ENCODE peak calls at places on chromosomes 7 and 10, in five cellular contexts. M, V, X, N and C are unnamed samples.

GRCh38 chr7:39709768-39710291 is 86.5 kb downstream of the RALA start:
- DNase-seq in M (peak; percentile 21), V (no peak), X (peak; percentile 91), N (peak; percentile 21), C (no peak)

GRCh38 chr7:69723663-69724062 is 125.4 kb downstream of the AUTS2 start:
- DNase-seq in M (no peak), V (no peak), X (no peak), N (no peak), C (no peak)

GRCh38 chr7:74023037-74023436 is 4.9 kb upstream of the ELN start:
- DNase-seq in M (no peak), V (no peak), X (peak; percentile 63), N (peak; percentile 68), C (peak; percentile 99)

GRCh38 chr7:26291699-26292538 is at the start of gene SNX10:
- DNase-seq in M (peak; percentile 69), V (peak; percentile 81), X (no peak), N (peak; percentile 32), C (no peak)

GRCh38 chr7:101673315-101673714 is 44.2 kb upstream of the MYL10 start:
- DNase-seq in M (no peak), V (no peak), X (no peak), N (no peak), C (no peak)

GRCh38 chr10:68924593-68924992 is 23.5 kb downstream of the DDX50 start:
- DNase-seq in M (no peak), V (no peak), X (no peak), N (no peak), C (no peak)

GRCh38 chr7:139731802-139732470 is 45.9 kb downstream of the HIPK2 start:
- DNase-seq in M (peak; percentile 83), V (peak; percentile 92), X (peak; percentile 83), N (peak; percentile 82), C (peak; percentile 96)

GRCh38 chr7:460374-461117 is 59.1 kb downstream of the PDGFA start:
- DNase-seq in M (no peak), V (peak; percentile 64), X (peak; percentile 38), N (no peak), C (no peak)

GRCh38 chr7:141074997-141075396 is 1.1 kb downstream of the TMEM178B start:
- DNase-seq in M (no peak), V (no peak), X (no peak), N (no peak), C (no peak)

GRCh38 chr7:107659666-107660065 is 962 bp upstream of the SLC26A4 start:
- DNase-seq in M (no peak), V (no peak), X (peak; percentile 87), N (no peak), C (no peak)

GRCh38 chr7:101705327-101705726 is 76.2 kb upstream of the MYL10 start:
- DNase-seq in M (no peak), V (no peak), X (peak; percentile 10), N (no peak), C (no peak)

GRCh38 chr10:104488046-104488832 is 134.6 kb downstream of the CFAP58 start:
- DNase-seq in M (no peak), V (no peak), X (no peak), N (no peak), C (no peak)

GRCh38 chr7:27154901-27155815 is 1.3 kb downstream of the HOXA7 start:
- DNase-seq in M (no peak), V (peak; percentile 63), X (no peak), N (no peak), C (no peak)

GRCh38 chr10:44071479-44071878 is 313.4 kb downstream of the CXCL12 start:
- DNase-seq in M (no peak), V (no peak), X (peak; percentile 90), N (no peak), C (no peak)

GRCh38 chr10:69215405-69216176 is 4.5 kb upstream of the HKDC1 start:
- DNase-seq in M (no peak), V (no peak), X (no peak), N (no peak), C (no peak)

GRCh38 chr7:108326938-108327337 is 129.3 kb downstream of the NRCAM start:
- DNase-seq in M (no peak), V (no peak), X (no peak), N (no peak), C (no peak)

GRCh38 chr10:101587725-101588614 is at the start of the genes DPCD and POLL:
- DNase-seq in M (peak; percentile 97), V (peak; percentile 98), X (peak; percentile 93), N (peak; percentile 98), C (peak; percentile 97)
- H3K27ac ChIP-seq in M (peak within 1 kb of the TSS; percentile 52), V (peak within 1 kb of the TSS; percentile 83), X (peak within 1 kb of the TSS; percentile 45), N (peak within 1 kb of the TSS; percentile 84), C (peak within 1 kb of the TSS; percentile 82)

DNA sequence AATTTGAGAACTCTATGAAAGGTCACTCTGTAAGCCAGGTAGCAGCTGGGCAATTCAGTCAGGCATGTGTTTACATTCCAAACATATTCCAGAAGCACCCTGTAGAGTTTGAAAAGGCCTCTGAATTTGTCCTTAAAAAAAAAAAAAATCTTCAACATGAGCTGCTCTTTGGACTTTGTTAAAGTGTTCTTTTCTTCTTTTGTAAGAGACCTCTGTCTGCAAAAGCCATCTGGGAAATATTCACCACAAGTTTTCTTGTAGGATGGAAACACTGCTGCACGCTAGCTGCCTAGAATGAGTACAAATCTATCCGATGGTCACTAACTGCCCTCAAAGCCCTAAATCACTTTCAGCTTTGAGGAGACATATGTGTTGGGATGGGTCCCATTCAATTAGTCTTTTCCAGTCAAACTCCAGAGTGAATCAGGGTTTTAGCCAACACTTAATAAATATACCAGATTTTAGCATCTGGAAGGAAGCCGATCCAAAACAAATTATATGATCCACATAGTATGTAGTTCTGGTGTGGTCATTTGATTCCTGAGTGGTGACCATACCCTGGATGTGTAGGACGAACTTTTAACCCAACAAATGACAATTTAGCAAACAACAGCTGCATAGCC is 85.9 kb downstream of the CD36 start:
- DNase-seq in M (no peak), V (no peak), X (peak; percentile 89), N (no peak), C (no peak)
- H3K27ac ChIP-seq in M (no peak overlapping the region), V (no peak overlapping the region), X (peak overlapping the region; percentile 38), N (no peak overlapping the region), C (no peak overlapping the region)

GRCh38 chr10:60907972-60908371 is 36.0 kb downstream of the RHOBTB1 start:
- DNase-seq in M (no peak), V (no peak), X (no peak), N (no peak), C (no peak)

GRCh38 chr10:60903096-60903495 is 40.9 kb downstream of the RHOBTB1 start:
- DNase-seq in M (no peak), V (no peak), X (no peak), N (no peak), C (no peak)

GRCh38 chr10:60908896-60909295 is 35.1 kb downstream of the RHOBTB1 start:
- DNase-seq in M (no peak), V (no peak), X (no peak), N (no peak), C (no peak)

GRCh38 chr10:60901561-60902235 is 42.3 kb downstream of the RHOBTB1 start:
- DNase-seq in M (peak; percentile 44), V (no peak), X (no peak), N (peak; percentile 81), C (no peak)

GRCh38 chr10:60905580-60905979 is 38.4 kb downstream of the RHOBTB1 start:
- DNase-seq in M (no peak), V (no peak), X (peak; percentile 59), N (peak; percentile 68), C (peak; percentile 82)
- H3K27ac ChIP-seq in M (no peak overlapping the region), V (no peak overlapping the region), X (no peak overlapping the region), N (peak overlapping the region; percentile 86), C (peak overlapping the region; percentile 56)

GRCh38 chr7:116950889-116951351 is 2.4 kb upstream of the ST7 start:
- DNase-seq in M (no peak), V (no peak), X (no peak), N (no peak), C (no peak)
- H3K27ac ChIP-seq in M (no peak overlapping the region), V (no peak overlapping the region), X (no peak overlapping the region), N (peak overlapping the region; percentile 100), C (no peak overlapping the region)

GRCh38 chr7:43648725-43649406 is 66.0 kb downstream of the STK17A start:
- DNase-seq in M (no peak), V (no peak), X (peak; percentile 85), N (no peak), C (no peak)
- H3K27ac ChIP-seq in M (peak overlapping the region; percentile 73), V (peak overlapping the region; percentile 89), X (peak overlapping the region; percentile 98), N (peak overlapping the region; percentile 93), C (peak overlapping the region; percentile 99)

GRCh38 chr7:36034020-36034419 is 119.0 kb upstream of the EEPD1 start:
- DNase-seq in M (no peak), V (no peak), X (peak; percentile 49), N (no peak), C (no peak)

GRCh38 chr7:36029846-36030510 is 123.1 kb upstream of the EEPD1 start:
- DNase-seq in M (no peak), V (no peak), X (no peak), N (no peak), C (no peak)

GRCh38 chr7:36029311-36029710 is 123.7 kb upstream of the EEPD1 start:
- DNase-seq in M (no peak), V (no peak), X (no peak), N (no peak), C (no peak)

GRCh38 chr7:36036590-36036989 is 116.5 kb upstream of the EEPD1 start:
- DNase-seq in M (no peak), V (no peak), X (no peak), N (peak; percentile 47), C (no peak)

GRCh38 chr7:36032362-36032818 is 120.7 kb upstream of the EEPD1 start:
- DNase-seq in M (no peak), V (no peak), X (peak; percentile 21), N (no peak), C (no peak)
- H3K27ac ChIP-seq in M (no peak overlapping the region), V (no peak overlapping the region), X (no peak overlapping the region), N (no peak overlapping the region), C (no peak overlapping the region)

GRCh38 chr10:102781089-102781920 is 37.6 kb downstream of the WBP1L start:
- DNase-seq in M (no peak), V (no peak), X (no peak), N (no peak), C (no peak)

GRCh38 chr10:102781921-102782542 is 38.3 kb downstream of the WBP1L start:
- DNase-seq in M (no peak), V (no peak), X (peak; percentile 65), N (no peak), C (no peak)

GRCh38 chr10:102780246-102780645 is 36.5 kb downstream of the WBP1L start:
- DNase-seq in M (no peak), V (no peak), X (peak; percentile 77), N (no peak), C (no peak)

GRCh38 chr10:102783541-102783930 is 39.8 kb downstream of the WBP1L start:
- DNase-seq in M (no peak), V (no peak), X (no peak), N (no peak), C (no peak)

DNA sequence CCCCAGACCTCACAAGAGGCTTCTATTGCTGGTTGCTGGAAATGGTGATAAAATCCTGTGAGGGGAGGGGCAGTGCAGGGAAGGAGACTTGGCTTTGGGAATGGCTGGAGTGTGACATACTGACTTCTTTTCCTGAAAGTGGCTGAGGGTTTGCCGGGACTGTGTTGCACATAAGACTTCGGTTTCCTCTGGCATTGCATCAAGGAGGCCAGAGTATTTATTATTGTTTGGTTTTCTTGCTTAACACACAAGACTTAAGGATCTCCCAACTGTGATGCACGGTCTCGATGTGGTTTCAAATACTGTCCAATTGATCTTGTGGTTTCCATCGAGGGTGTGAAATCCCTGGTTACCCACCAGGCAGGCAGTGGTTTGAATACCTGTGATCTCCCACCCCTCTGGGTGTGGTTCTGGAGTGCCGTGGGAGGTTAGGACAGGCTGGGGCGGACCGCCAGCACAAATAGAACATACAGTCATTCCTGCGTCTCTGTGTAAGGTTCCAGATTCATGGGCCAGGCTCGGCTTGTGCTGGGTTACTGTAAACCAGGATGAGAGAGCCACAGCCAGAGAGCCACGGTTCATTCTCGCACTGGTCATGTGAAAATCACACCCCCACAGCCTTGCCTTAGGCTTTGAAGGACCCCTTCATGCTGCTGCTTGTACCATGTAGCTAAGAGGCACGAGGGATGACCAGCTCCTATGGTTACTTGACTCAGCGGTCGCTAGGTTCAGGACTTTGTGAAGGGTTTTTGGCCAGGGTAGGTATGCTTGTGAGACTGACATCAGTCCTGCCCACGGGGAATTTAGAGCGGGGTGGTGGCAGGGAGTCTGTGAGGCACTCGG is 39.2 kb downstream of the WBP1L start:
- DNase-seq in M (no peak), V (peak; percentile 84), X (peak; percentile 95), N (peak; percentile 77), C (peak; percentile 95)
- H3K27ac ChIP-seq in M (peak overlapping the region; percentile 16), V (peak overlapping the region; percentile 88), X (peak overlapping the region; percentile 5), N (peak overlapping the region; percentile 99), C (peak overlapping the region; percentile 97)